ENCODE peak calls at places on chromosomes 7 and 10, in five cellular contexts. One of them, this sample, is unnamed.

GRCh38 chr7:42237162-42237821 is at the start of gene GLI3:
- DNase-seq in H1: no peak
- DNase-seq in DND-41: peak; percentile 79
- DNase-seq in H9: peak; percentile 88
- DNase-seq in neural progenitor cell: peak; percentile 96
- DNase-seq in this sample: peak; percentile 91

GRCh38 chr10:132355754-132356153 is 23.8 kb downstream of the LRRC27 start:
- DNase-seq in DND-41: no peak
- DNase-seq in neural progenitor cell: no peak
- DNase-seq in H1: no peak
- DNase-seq in H9: no peak
- DNase-seq in this sample: no peak

GRCh38 chr10:100535338-100535714 is 417 bp upstream of the HIF1AN start:
- DNase-seq in H1: no peak
- DNase-seq in H9: no peak
- DNase-seq in neural progenitor cell: no peak
- DNase-seq in DND-41: no peak
- DNase-seq in this sample: no peak

GRCh38 chr7:33692956-33693355 is 212.4 kb upstream of the BMPER start:
- DNase-seq in H9: no peak
- DNase-seq in H1: no peak
- DNase-seq in neural progenitor cell: no peak
- DNase-seq in DND-41: no peak
- DNase-seq in this sample: peak; percentile 72

GRCh38 chr7:106982415-106982814 is 62.1 kb upstream of the PRKAR2B start:
- DNase-seq in H9: no peak
- DNase-seq in neural progenitor cell: no peak
- DNase-seq in DND-41: no peak
- DNase-seq in H1: no peak
- DNase-seq in this sample: peak; percentile 53

GRCh38 chr10:86970152-86970886 is 2.0 kb downstream of the ADIRF start:
- DNase-seq in H1: no peak
- DNase-seq in neural progenitor cell: peak; percentile 66
- DNase-seq in DND-41: no peak
- DNase-seq in H9: peak; percentile 76
- DNase-seq in this sample: no peak

GRCh38 chr7:90728568-90728967 is 132.4 kb downstream of the CDK14 start:
- DNase-seq in H1: no peak
- DNase-seq in H9: no peak
- DNase-seq in DND-41: no peak
- DNase-seq in neural progenitor cell: no peak
- DNase-seq in this sample: no peak

GRCh38 chr10:64648915-64649314 is 1127.7 kb downstream of the REEP3 start:
- DNase-seq in H1: no peak
- DNase-seq in H9: peak; percentile 36
- DNase-seq in neural progenitor cell: peak; percentile 41
- DNase-seq in DND-41: no peak
- DNase-seq in this sample: no peak

GRCh38 chr10:85599081-85599480 is 767.5 kb downstream of the GRID1 start:
- DNase-seq in H1: no peak
- DNase-seq in H9: no peak
- DNase-seq in neural progenitor cell: no peak
- DNase-seq in DND-41: no peak
- DNase-seq in this sample: no peak

GRCh38 chr7:34041716-34042115 is 136.4 kb downstream of the BMPER start:
- DNase-seq in neural progenitor cell: no peak
- DNase-seq in H9: no peak
- DNase-seq in DND-41: no peak
- DNase-seq in H1: no peak
- DNase-seq in this sample: peak; percentile 55

DNA sequence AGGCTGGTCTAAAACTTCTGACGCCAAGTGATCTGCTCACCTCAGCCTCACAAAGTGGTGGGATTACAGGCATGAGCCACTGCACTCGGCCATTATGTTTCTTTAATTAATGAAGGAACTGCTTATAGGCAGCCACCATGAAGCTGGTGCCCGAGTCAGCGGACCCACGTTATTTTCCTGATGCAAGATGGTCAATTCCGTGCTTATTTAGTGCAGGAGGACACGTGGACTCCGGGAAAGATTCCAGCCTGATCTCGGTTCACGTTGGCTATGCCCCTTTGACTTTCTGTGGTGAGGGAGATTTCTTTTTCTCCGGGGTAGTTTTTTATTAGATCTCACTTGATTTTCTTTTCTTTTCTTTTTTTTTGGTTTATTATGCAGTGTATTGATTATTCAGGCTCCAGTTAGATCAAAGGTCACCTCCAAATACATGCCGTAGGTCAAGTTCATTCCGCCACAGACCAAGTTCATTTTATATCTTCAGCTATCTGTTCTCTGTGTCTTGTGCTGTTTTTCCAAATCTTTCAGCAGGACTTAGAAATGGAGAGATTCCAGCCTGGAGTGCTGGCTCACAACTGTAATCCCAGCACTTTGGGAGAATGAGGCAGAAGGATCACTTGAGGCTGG is 8.3 kb downstream of the CAMK1D start:
- DNase-seq in neural progenitor cell: no peak
- DNase-seq in H1: no peak
- DNase-seq in DND-41: no peak
- DNase-seq in H9: no peak
- DNase-seq in this sample: no peak
- H3K9ac ChIP-seq in neural progenitor cell: no peak overlapping the region
- H3K9ac ChIP-seq in H1: no peak overlapping the region
- H3K9ac ChIP-seq in DND-41: no peak overlapping the region
- H3K9ac ChIP-seq in H9: no peak overlapping the region
- H3K9ac ChIP-seq in this sample: no peak overlapping the region

GRCh38 chr10:27815261-27815660 is 69.6 kb upstream of the MKX start:
- DNase-seq in neural progenitor cell: no peak
- DNase-seq in DND-41: no peak
- DNase-seq in H9: no peak
- DNase-seq in H1: no peak
- DNase-seq in this sample: peak; percentile 18
- H3K27ac ChIP-seq in neural progenitor cell: no peak overlapping the region
- H3K27ac ChIP-seq in DND-41: no peak overlapping the region
- H3K27ac ChIP-seq in H9: no peak overlapping the region
- H3K27ac ChIP-seq in H1: no peak overlapping the region
- H3K27ac ChIP-seq in this sample: no peak overlapping the region

GRCh38 chr7:6382797-6383196 is 65.0 kb downstream of the DAGLB start:
- DNase-seq in H9: no peak
- DNase-seq in neural progenitor cell: no peak
- DNase-seq in DND-41: no peak
- DNase-seq in H1: no peak
- DNase-seq in this sample: no peak

GRCh38 chr7:6375346-6376101 is 72.2 kb downstream of the DAGLB start:
- DNase-seq in DND-41: peak; percentile 29
- DNase-seq in neural progenitor cell: peak; percentile 45
- DNase-seq in H1: no peak
- DNase-seq in H9: no peak
- DNase-seq in this sample: peak; percentile 36

GRCh38 chr7:6379881-6380280 is 67.9 kb downstream of the DAGLB start:
- DNase-seq in DND-41: no peak
- DNase-seq in H9: no peak
- DNase-seq in H1: no peak
- DNase-seq in neural progenitor cell: no peak
- DNase-seq in this sample: no peak

GRCh38 chr7:6380310-6381095 is 67.3 kb downstream of the DAGLB start:
- DNase-seq in H9: no peak
- DNase-seq in H1: no peak
- DNase-seq in DND-41: no peak
- DNase-seq in neural progenitor cell: no peak
- DNase-seq in this sample: no peak

DNA sequence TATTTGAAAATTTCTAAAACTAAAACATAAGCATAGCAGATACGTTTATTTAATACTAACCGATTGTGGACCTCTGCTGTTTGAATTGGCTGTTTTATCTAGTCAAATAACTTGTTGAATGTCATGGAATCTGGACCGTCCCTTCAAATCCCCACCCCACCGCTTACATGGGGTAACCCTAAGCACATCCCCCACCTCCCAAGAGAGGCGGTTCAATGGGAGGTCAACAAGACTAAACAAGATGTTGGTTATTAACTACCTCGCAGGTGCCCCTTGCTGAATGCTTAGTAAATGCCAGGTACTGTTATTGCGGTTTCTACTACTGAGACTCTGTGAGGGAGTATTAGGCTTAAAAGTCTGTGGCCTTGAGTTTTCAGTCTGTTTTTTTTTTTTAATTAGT is 70.9 kb downstream of the DAGLB start:
- DNase-seq in H1: no peak
- DNase-seq in neural progenitor cell: no peak
- DNase-seq in DND-41: no peak
- DNase-seq in H9: no peak
- DNase-seq in this sample: no peak
- H4K20me1 ChIP-seq in H1: peaks cover 16% of the 10 kb centered on the region
- H4K20me1 ChIP-seq in neural progenitor cell: peaks cover 70% of the 10 kb centered on the region
- H4K20me1 ChIP-seq in DND-41: peaks cover 64% of the 10 kb centered on the region
- H4K20me1 ChIP-seq in H9: no peaks in the 10 kb centered on the region
- H4K20me1 ChIP-seq in this sample: peaks cover 70% of the 10 kb centered on the region

GRCh38 chr10:50605280-50606270 is 18.2 kb downstream of the SGMS1 start:
- DNase-seq in neural progenitor cell: no peak
- DNase-seq in H9: no peak
- DNase-seq in H1: no peak
- DNase-seq in DND-41: no peak
- DNase-seq in this sample: peak; percentile 100

GRCh38 chr10:50604049-50604640 is 19.6 kb downstream of the SGMS1 start:
- DNase-seq in neural progenitor cell: no peak
- DNase-seq in DND-41: no peak
- DNase-seq in H1: no peak
- DNase-seq in H9: no peak
- DNase-seq in this sample: no peak

GRCh38 chr10:50607526-50607925 is 16.2 kb downstream of the SGMS1 start:
- DNase-seq in H9: no peak
- DNase-seq in neural progenitor cell: no peak
- DNase-seq in DND-41: no peak
- DNase-seq in H1: no peak
- DNase-seq in this sample: no peak

GRCh38 chr10:50603151-50603850 is 20.5 kb downstream of the SGMS1 start:
- DNase-seq in DND-41: no peak
- DNase-seq in H9: no peak
- DNase-seq in neural progenitor cell: no peak
- DNase-seq in H1: no peak
- DNase-seq in this sample: no peak

DNA sequence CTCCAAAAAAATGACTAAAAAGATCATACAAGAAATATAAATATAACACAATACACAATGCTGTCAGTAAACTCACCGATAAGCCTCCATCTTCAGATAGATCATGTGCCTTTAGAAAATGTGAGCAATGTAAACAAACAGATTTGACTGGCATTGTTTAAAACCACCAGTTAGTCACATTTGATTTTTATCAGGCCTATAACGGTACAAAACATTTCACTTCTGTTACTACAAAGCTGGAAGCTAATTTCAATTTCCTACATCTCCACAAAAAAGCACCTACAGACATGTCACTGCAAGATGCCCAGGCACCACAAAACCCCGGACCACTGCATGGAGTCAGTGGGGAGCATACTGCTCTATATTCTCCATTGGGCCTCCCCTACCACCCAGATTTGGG is 18.9 kb downstream of the SGMS1 start:
- DNase-seq in H1: no peak
- DNase-seq in DND-41: no peak
- DNase-seq in H9: no peak
- DNase-seq in neural progenitor cell: no peak
- DNase-seq in this sample: peak; percentile 39
- H3K9ac ChIP-seq in H1: no peak overlapping the region
- H3K9ac ChIP-seq in DND-41: no peak overlapping the region
- H3K9ac ChIP-seq in H9: no peak overlapping the region
- H3K9ac ChIP-seq in neural progenitor cell: no peak overlapping the region
- H3K9ac ChIP-seq in this sample: peak overlapping the region; percentile 28

GRCh38 chr7:142855756-142856564 is 1.1 kb downstream of the EPHB6 start:
- DNase-seq in DND-41: peak; percentile 30
- DNase-seq in H1: no peak
- DNase-seq in H9: no peak
- DNase-seq in neural progenitor cell: no peak
- DNase-seq in this sample: no peak
- H3K27ac ChIP-seq in DND-41: peak overlapping the region; percentile 85
- H3K27ac ChIP-seq in H1: no peak overlapping the region
- H3K27ac ChIP-seq in H9: no peak overlapping the region
- H3K27ac ChIP-seq in neural progenitor cell: no peak overlapping the region
- H3K27ac ChIP-seq in this sample: no peak overlapping the region

GRCh38 chr7:151511946-151512345 is 7.7 kb downstream of the RHEB start:
- DNase-seq in DND-41: no peak
- DNase-seq in neural progenitor cell: no peak
- DNase-seq in H9: no peak
- DNase-seq in H1: no peak
- DNase-seq in this sample: no peak
- H4K20me1 ChIP-seq in DND-41: peaks cover 99% of the 10 kb centered on the region
- H4K20me1 ChIP-seq in neural progenitor cell: peaks cover 95% of the 10 kb centered on the region
- H4K20me1 ChIP-seq in H9: no peaks in the 10 kb centered on the region
- H4K20me1 ChIP-seq in H1: peaks cover 33% of the 10 kb centered on the region
- H4K20me1 ChIP-seq in this sample: peaks cover 98% of the 10 kb centered on the region

DNA sequence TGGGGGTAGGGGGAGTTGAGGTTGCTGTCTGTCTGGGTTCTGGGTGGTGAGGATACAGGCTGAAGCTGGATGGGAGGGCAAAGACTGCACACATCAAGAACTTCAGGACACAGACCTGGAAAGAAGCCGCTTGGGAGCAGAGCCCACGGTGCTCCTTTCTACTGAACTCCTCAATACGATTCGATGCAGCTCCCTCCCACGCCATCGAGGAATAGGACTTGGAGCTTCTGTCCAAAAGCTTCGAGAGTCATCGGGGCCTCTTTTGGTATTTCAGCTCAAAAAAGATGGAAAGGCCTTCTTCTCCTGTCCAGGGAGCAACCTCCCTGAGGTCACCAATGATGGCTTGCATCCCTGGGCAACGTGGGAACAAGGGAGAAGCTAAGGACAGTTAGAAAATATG is 407.1 kb upstream of the MGMT start:
- DNase-seq in neural progenitor cell: no peak
- DNase-seq in H1: no peak
- DNase-seq in DND-41: no peak
- DNase-seq in H9: no peak
- DNase-seq in this sample: no peak
- H3K9ac ChIP-seq in neural progenitor cell: no peak overlapping the region
- H3K9ac ChIP-seq in H1: no peak overlapping the region
- H3K9ac ChIP-seq in DND-41: no peak overlapping the region
- H3K9ac ChIP-seq in H9: no peak overlapping the region
- H3K9ac ChIP-seq in this sample: no peak overlapping the region

GRCh38 chr7:1558181-1558811 is 2.3 kb upstream of the TMEM184A start:
- DNase-seq in H9: no peak
- DNase-seq in neural progenitor cell: no peak
- DNase-seq in H1: no peak
- DNase-seq in DND-41: no peak
- DNase-seq in this sample: no peak
- H3K27ac ChIP-seq in H9: no peak overlapping the region
- H3K27ac ChIP-seq in neural progenitor cell: no peak overlapping the region
- H3K27ac ChIP-seq in H1: no peak overlapping the region
- H3K27ac ChIP-seq in DND-41: no peak overlapping the region
- H3K27ac ChIP-seq in this sample: no peak overlapping the region

GRCh38 chr7:148719753-148720152 is 21.1 kb downstream of the CUL1 start:
- DNase-seq in neural progenitor cell: no peak
- DNase-seq in DND-41: no peak
- DNase-seq in H9: no peak
- DNase-seq in H1: no peak
- DNase-seq in this sample: no peak
- H4K20me1 ChIP-seq in neural progenitor cell: peaks cover 63% of the 10 kb centered on the region
- H4K20me1 ChIP-seq in DND-41: peaks cover 88% of the 10 kb centered on the region
- H4K20me1 ChIP-seq in H9: no peaks in the 10 kb centered on the region
- H4K20me1 ChIP-seq in H1: peaks cover 11% of the 10 kb centered on the region
- H4K20me1 ChIP-seq in this sample: peaks cover 96% of the 10 kb centered on the region

GRCh38 chr7:158357106-158357897 is 230.3 kb downstream of the PTPRN2 start:
- DNase-seq in DND-41: no peak
- DNase-seq in neural progenitor cell: no peak
- DNase-seq in H1: no peak
- DNase-seq in H9: no peak
- DNase-seq in this sample: no peak
- H3K9ac ChIP-seq in DND-41: no peak overlapping the region
- H3K9ac ChIP-seq in neural progenitor cell: no peak overlapping the region
- H3K9ac ChIP-seq in H1: no peak overlapping the region
- H3K9ac ChIP-seq in H9: no peak overlapping the region
- H3K9ac ChIP-seq in this sample: no peak overlapping the region